ENCODE peak calls at places on chromosomes 7 and 10, in five cellular contexts. One of them, this sample, is unnamed.

GRCh38 chr7:74203157-74203556 is 6.6 kb upstream of the LAT2 start:
- DNase-seq in EH: peak
- DNase-seq in occipital lobe: no peak
- DNase-seq in ELR: peak
- DNase-seq in left cardiac atrium: no peak
- DNase-seq in this sample: peak

GRCh38 chr10:124389613-124390361 is 28.9 kb downstream of the OAT start:
- DNase-seq in EH: no peak
- DNase-seq in occipital lobe: no peak
- DNase-seq in ELR: no peak
- DNase-seq in left cardiac atrium: no peak
- DNase-seq in this sample: no peak

GRCh38 chr7:8250547-8250946 is 11.4 kb downstream of the ICA1 start:
- DNase-seq in EH: no peak
- DNase-seq in occipital lobe: no peak
- DNase-seq in ELR: no peak
- DNase-seq in left cardiac atrium: no peak
- DNase-seq in this sample: no peak

GRCh38 chr7:127717502-127718125 is 65.6 kb downstream of the SND1 start:
- DNase-seq in EH: peak
- DNase-seq in occipital lobe: no peak
- DNase-seq in ELR: peak
- DNase-seq in left cardiac atrium: no peak
- DNase-seq in this sample: peak

GRCh38 chr7:137820156-137820555 is 26.6 kb downstream of the DGKI start:
- DNase-seq in EH: no peak
- DNase-seq in occipital lobe: no peak
- DNase-seq in ELR: no peak
- DNase-seq in left cardiac atrium: no peak
- DNase-seq in this sample: no peak

GRCh38 chr7:80463272-80463920 is 48.5 kb downstream of the GNAT3 start:
- DNase-seq in EH: peak
- DNase-seq in occipital lobe: no peak
- DNase-seq in ELR: peak
- DNase-seq in left cardiac atrium: no peak
- DNase-seq in this sample: no peak

GRCh38 chr10:127945335-127945734 is 38.4 kb downstream of the PTPRE start:
- DNase-seq in EH: no peak
- DNase-seq in occipital lobe: no peak
- DNase-seq in ELR: peak
- DNase-seq in left cardiac atrium: no peak
- DNase-seq in this sample: peak

GRCh38 chr7:36202347-36202896 is 49.4 kb downstream of the EEPD1 start:
- DNase-seq in EH: peak
- DNase-seq in occipital lobe: no peak
- DNase-seq in ELR: peak
- DNase-seq in left cardiac atrium: no peak
- DNase-seq in this sample: no peak

GRCh38 chr7:111855161-111855841 is 293.0 kb upstream of the IMMP2L start:
- DNase-seq in EH: peak
- DNase-seq in occipital lobe: peak
- DNase-seq in ELR: peak
- DNase-seq in left cardiac atrium: no peak
- DNase-seq in this sample: peak

GRCh38 chr7:129898502-129899160 is 54.1 kb downstream of the UBE2H start:
- DNase-seq in EH: no peak
- DNase-seq in occipital lobe: no peak
- DNase-seq in ELR: no peak
- DNase-seq in left cardiac atrium: no peak
- DNase-seq in this sample: no peak

GRCh38 chr7:31027161-31027965 is 24.7 kb upstream of the ADCYAP1R1 start:
- DNase-seq in EH: peak
- DNase-seq in occipital lobe: peak
- DNase-seq in ELR: no peak
- DNase-seq in left cardiac atrium: peak
- DNase-seq in this sample: no peak

GRCh38 chr7:30717181-30717580 is 34.8 kb upstream of the INMT start:
- DNase-seq in EH: peak
- DNase-seq in occipital lobe: no peak
- DNase-seq in ELR: peak
- DNase-seq in left cardiac atrium: no peak
- DNase-seq in this sample: peak

GRCh38 chr7:155425946-155426345 is 32.0 kb upstream of the EN2 start:
- DNase-seq in EH: no peak
- DNase-seq in occipital lobe: no peak
- DNase-seq in ELR: no peak
- DNase-seq in left cardiac atrium: no peak
- DNase-seq in this sample: no peak